ENCODE peak calls at places on chromosomes 3 and 15, in ten cellular contexts. Z, B, T, L, J, P, N, K, E and U are unnamed samples. For H3K4me1, the result is how much of the 10 kb centered on the place peaks cover.

GRCh38 chr15:60655252-60655651 is 176.3 kb upstream of the ICE2 start:
- DNase-seq in Z (no peak), B (no peak), T (no peak), L (no peak), J (no peak), P (no peak), N (no peak), K (no peak), E (no peak), U (no peak)

GRCh38 chr3:21174461-21174860 is 576.5 kb downstream of the ZNF385D start:
- DNase-seq in Z (no peak), B (no peak), T (no peak), L (no peak), J (no peak), P (no peak), N (no peak), K (no peak), E (no peak), U (no peak)

GRCh38 chr3:66413151-66413751 is 87.6 kb downstream of the LRIG1 start:
- DNase-seq in Z (no peak), B (no peak), T (no peak), L (no peak), J (no peak), P (no peak), N (no peak), K (no peak), E (no peak), U (no peak)

GRCh38 chr3:121482651-121483050 is 63.1 kb downstream of the POLQ start:
- DNase-seq in Z (no peak), B (no peak), T (peak), L (peak), J (no peak), P (no peak), N (no peak), K (no peak), E (no peak), U (no peak)

GRCh38 chr15:89728254-89728653 is 22.8 kb downstream of the MESP1 start:
- DNase-seq in Z (no peak), B (no peak), T (no peak), L (no peak), J (no peak), P (no peak), N (no peak), K (no peak), E (no peak), U (no peak)

GRCh38 chr15:78831229-78832207 is 20.3 kb upstream of the ADAMTS7 start:
- DNase-seq in Z (peak), B (no peak), T (no peak), L (no peak), J (no peak), P (no peak), N (no peak), K (no peak), E (no peak), U (no peak)

GRCh38 chr15:88803241-88803919 is at the start of gene ACAN:
- DNase-seq in Z (peak), B (peak), T (no peak), L (no peak), J (no peak), P (no peak), N (no peak), K (no peak), E (no peak), U (no peak)

GRCh38 chr3:15861163-15861562 is 63.4 kb upstream of the ANKRD28 start:
- DNase-seq in Z (no peak), B (no peak), T (no peak), L (no peak), J (no peak), P (no peak), N (no peak), K (no peak), E (no peak), U (no peak)

GRCh38 chr3:141659821-141660597 is 78.1 kb upstream of the RNF7 start:
- DNase-seq in Z (peak), B (peak), T (no peak), L (peak), J (peak), P (peak), N (peak), K (peak), E (no peak), U (no peak)

GRCh38 chr3:70358978-70359580 is 46.6 kb upstream of the MDFIC2 start:
- DNase-seq in Z (peak), B (peak), T (peak), L (peak), J (no peak), P (no peak), N (no peak), K (no peak), E (peak), U (no peak)

GRCh38 chr3:152835311-152836102 is 576 bp downstream of the P2RY1 start:
- DNase-seq in Z (peak), B (peak), T (no peak), L (peak), J (no peak), P (peak), N (peak), K (peak), E (no peak), U (no peak)

GRCh38 chr3:12175844-12176453 is 17.2 kb upstream of the TIMP4 start:
- DNase-seq in Z (peak), B (peak), T (peak), L (peak), J (peak), P (peak), N (peak), K (peak), E (peak), U (no peak)

GRCh38 chr3:138186216-138186615 is 885 bp upstream of the ARMC8 start:
- DNase-seq in Z (peak), B (no peak), T (no peak), L (no peak), J (no peak), P (no peak), N (no peak), K (no peak), E (peak), U (no peak)

GRCh38 chr3:32018723-32019564 is 37.4 kb downstream of the ZNF860 start:
- DNase-seq in Z (peak), B (peak), T (no peak), L (peak), J (no peak), P (peak), N (no peak), K (no peak), E (peak), U (no peak)

GRCh38 chr15:25054329-25054728 is 99.5 kb downstream of the SNRPN start:
- DNase-seq in Z (no peak), B (no peak), T (no peak), L (no peak), J (peak), P (no peak), N (peak), K (no peak), E (no peak), U (no peak)

GRCh38 chr15:75811616-75812015 is 31.6 kb upstream of the UBE2Q2 start:
- DNase-seq in Z (no peak), B (no peak), T (no peak), L (no peak), J (no peak), P (no peak), N (no peak), K (no peak), E (no peak), U (no peak)

GRCh38 chr15:29538110-29538509 is 268.5 kb upstream of the NSMCE3 start:
- DNase-seq in Z (no peak), B (no peak), T (no peak), L (no peak), J (no peak), P (no peak), N (no peak), K (peak), E (no peak), U (no peak)

GRCh38 chr3:120791958-120792357 is 49.4 kb downstream of the GTF2E1 start:
- DNase-seq in Z (no peak), B (no peak), T (no peak), L (peak), J (no peak), P (no peak), N (no peak), K (no peak), E (no peak), U (no peak)

GRCh38 chr3:125334675-125335560 is 40.2 kb downstream of the ZNF148 start:
- DNase-seq in Z (no peak), B (no peak), T (no peak), L (peak), J (no peak), P (no peak), N (no peak), K (no peak), E (no peak), U (no peak)

GRCh38 chr15:39682366-39682765 is 100.3 kb downstream of the FSIP1 start:
- DNase-seq in Z (no peak), B (no peak), T (no peak), L (no peak), J (no peak), P (no peak), N (no peak), K (no peak), E (no peak), U (no peak)

GRCh38 chr3:186520436-186520835 is 23.7 kb downstream of the CRYGS start:
- DNase-seq in Z (no peak), B (no peak), T (no peak), L (no peak), J (no peak), P (no peak), N (no peak), K (no peak), E (no peak), U (no peak)

GRCh38 chr3:171228228-171228627 is 201.7 kb upstream of the SLC2A2 start:
- DNase-seq in Z (no peak), B (no peak), T (no peak), L (no peak), J (no peak), P (no peak), N (no peak), K (no peak), E (no peak), U (no peak)

GRCh38 chr3:11570789-11571495 is 72.8 kb downstream of the VGLL4 start:
- DNase-seq in Z (no peak), B (no peak), T (no peak), L (peak), J (no peak), P (no peak), N (no peak), K (no peak), E (no peak), U (no peak)

GRCh38 chr3:42505203-42505848 is 2.9 kb downstream of the VIPR1 start:
- DNase-seq in Z (no peak), B (no peak), T (no peak), L (no peak), J (peak), P (no peak), N (peak), K (peak), E (no peak), U (no peak)

GRCh38 chr3:123947482-123947881 is 13.5 kb downstream of the CCDC14 start:
- DNase-seq in Z (no peak), B (no peak), T (no peak), L (no peak), J (no peak), P (no peak), N (no peak), K (no peak), E (no peak), U (no peak)

GRCh38 chr3:61250784-61251173 is 473 bp downstream of the FHIT start:
- DNase-seq in Z (peak), B (peak), T (no peak), L (no peak), J (peak), P (peak), N (no peak), K (peak), E (peak), U (no peak)

DNA sequence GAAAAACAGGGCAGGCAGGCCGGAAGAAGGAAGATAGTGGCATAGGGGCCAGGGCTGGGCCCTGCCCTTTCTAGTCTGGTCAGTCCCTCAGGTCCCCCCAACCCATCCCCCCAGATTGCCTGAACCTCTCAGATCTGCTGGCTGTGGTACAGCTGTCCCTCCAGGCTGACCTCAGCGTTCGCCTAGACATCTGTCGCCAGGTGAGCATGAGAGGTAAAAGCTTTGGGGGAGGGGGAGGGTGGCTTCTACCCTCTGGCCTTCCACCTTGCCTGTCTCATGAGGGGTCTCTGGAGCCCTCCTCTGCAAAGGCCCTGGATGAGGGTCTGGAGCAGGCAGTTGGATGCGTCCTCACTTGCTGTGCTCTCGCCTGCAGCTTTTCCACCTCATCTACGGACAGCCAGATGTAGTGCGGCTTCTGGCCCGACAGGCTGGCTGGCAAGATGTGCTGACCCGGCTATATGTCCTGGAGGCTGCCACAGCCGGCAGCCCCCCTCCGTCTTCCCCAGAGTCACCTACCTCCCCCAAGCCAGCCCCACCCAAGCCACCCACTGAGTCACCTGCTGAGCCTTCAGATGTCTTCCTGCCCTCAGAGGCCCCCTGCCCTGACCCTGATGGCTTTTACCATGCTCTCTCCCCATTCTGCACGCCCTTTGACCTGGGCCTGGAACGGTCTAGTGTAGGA is 20.2 kb downstream of the NBEAL2 start:
- DNase-seq in Z (no peak), B (peak), T (no peak), L (no peak), J (no peak), P (no peak), N (peak), K (no peak), E (no peak), U (no peak)
- TF ChIP-seq POLR2AphosphoS5 in Z (no peak), B (no peak), T (no peak), L (no peak), J (no peak), P (no peak), N (no peak), K (no peak), E (no peak), U (no peak)

GRCh38 chr3:129648331-129648730 is 41.9 kb upstream of the PLXND1 start:
- DNase-seq in Z (no peak), B (no peak), T (no peak), L (no peak), J (no peak), P (no peak), N (no peak), K (no peak), E (no peak), U (no peak)

GRCh38 chr3:129653019-129653418 is 46.5 kb upstream of the PLXND1 start:
- DNase-seq in Z (no peak), B (no peak), T (no peak), L (no peak), J (no peak), P (no peak), N (no peak), K (no peak), E (no peak), U (no peak)

GRCh38 chr3:129654126-129654525 is 47.6 kb upstream of the PLXND1 start:
- DNase-seq in Z (no peak), B (no peak), T (no peak), L (no peak), J (no peak), P (no peak), N (no peak), K (no peak), E (no peak), U (no peak)

GRCh38 chr3:129651316-129652202 is 45.1 kb upstream of the PLXND1 start:
- DNase-seq in Z (peak), B (no peak), T (no peak), L (peak), J (no peak), P (no peak), N (no peak), K (no peak), E (peak), U (no peak)

GRCh38 chr3:129650256-129650872 is 43.9 kb upstream of the PLXND1 start:
- DNase-seq in Z (peak), B (peak), T (peak), L (peak), J (peak), P (peak), N (no peak), K (peak), E (peak), U (peak)
- H3K4me1 ChIP-seq in Z (under half), B (under half), T (under half), L (under half), J (under half), P (under half), N (under half), K (under half), E (under half), U (under half)

DNA sequence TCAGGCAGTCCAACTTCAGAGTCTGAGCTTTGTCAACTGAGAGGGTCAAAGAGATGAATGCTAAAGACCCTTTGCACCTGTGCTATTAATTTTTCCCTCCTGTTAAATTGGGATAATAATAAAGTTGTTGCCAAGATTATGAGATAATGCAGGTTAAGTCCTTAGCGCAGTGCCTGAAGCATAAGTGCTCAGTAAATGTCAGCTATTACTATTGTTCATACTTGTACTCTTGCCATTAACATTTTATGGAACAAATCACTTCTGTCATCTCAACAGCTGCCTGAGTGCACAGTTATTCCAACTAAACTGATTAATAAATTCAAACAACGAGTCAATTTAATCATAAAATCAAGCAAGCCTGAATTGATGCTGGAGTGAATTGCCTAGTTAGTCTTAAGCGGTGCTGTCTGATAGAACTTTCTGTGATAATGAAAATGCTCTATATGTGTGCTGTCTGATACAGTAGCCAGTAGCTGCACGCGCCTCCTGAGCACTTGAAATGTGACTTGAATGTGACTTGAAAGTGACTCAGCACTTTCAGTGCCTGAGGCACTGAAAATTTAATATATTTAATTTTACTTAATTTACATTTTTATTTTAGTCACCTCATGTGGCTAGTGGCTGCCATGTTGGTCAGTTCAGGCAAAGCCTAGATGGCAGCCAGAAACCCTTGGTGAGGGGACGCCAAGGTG is 198.7 kb upstream of the PFN2 start:
- DNase-seq in Z (no peak), B (no peak), T (no peak), L (no peak), J (no peak), P (no peak), N (no peak), K (no peak), E (no peak), U (no peak)
- TF ChIP-seq POLR2AphosphoS5 in Z (no peak), B (no peak), T (no peak), L (no peak), J (no peak), P (no peak), N (no peak), K (no peak), E (no peak), U (no peak)

GRCh38 chr3:9749663-9750555 is at the start of gene OGG1:
- DNase-seq in Z (peak), B (peak), T (peak), L (peak), J (peak), P (peak), N (peak), K (peak), E (peak), U (peak)
- H3K4me1 ChIP-seq in Z (under half), B (under half), T (under half), L (under half), J (under half), P (under half), N (under half), K (under half), E (under half), U (under half)